ENCODE peak calls at places on chromosomes 13 and 19, in five cellular contexts. One of them, this sample, is unnamed.

GRCh38 chr19:8489591-8490394 is 12.6 kb downstream of the PRAM1 start:
- DNase-seq in A549: no peak
- DNase-seq in WERI-Rb-1: no peak
- DNase-seq in epithelial cell of esophagus: peak; percentile 90
- DNase-seq in GM12865: no peak
- DNase-seq in this sample: no peak

GRCh38 chr19:2282062-2282861 is at the start of gene PEAK3:
- DNase-seq in A549: no peak
- DNase-seq in epithelial cell of esophagus: no peak
- DNase-seq in GM12865: peak; percentile 45
- DNase-seq in WERI-Rb-1: peak; percentile 44
- DNase-seq in this sample: peak; percentile 66

GRCh38 chr19:10719466-10719961 is 1.6 kb downstream of the DNM2 start:
- DNase-seq in epithelial cell of esophagus: no peak
- DNase-seq in A549: no peak
- DNase-seq in WERI-Rb-1: no peak
- DNase-seq in GM12865: no peak
- DNase-seq in this sample: no peak

GRCh38 chr19:47693489-47693888 is 19.7 kb upstream of the EHD2 start:
- DNase-seq in epithelial cell of esophagus: no peak
- DNase-seq in A549: no peak
- DNase-seq in GM12865: no peak
- DNase-seq in WERI-Rb-1: no peak
- DNase-seq in this sample: no peak

GRCh38 chr13:78608254-78608704 is 4.9 kb upstream of the POU4F1 start:
- DNase-seq in GM12865: no peak
- DNase-seq in A549: no peak
- DNase-seq in epithelial cell of esophagus: no peak
- DNase-seq in WERI-Rb-1: no peak
- DNase-seq in this sample: no peak

GRCh38 chr13:28636078-28636477 is 22.9 kb upstream of the POMP start:
- DNase-seq in A549: no peak
- DNase-seq in epithelial cell of esophagus: no peak
- DNase-seq in GM12865: no peak
- DNase-seq in WERI-Rb-1: no peak
- DNase-seq in this sample: no peak

GRCh38 chr13:31081316-31081715 is 80.4 kb downstream of the HSPH1 start:
- DNase-seq in epithelial cell of esophagus: no peak
- DNase-seq in GM12865: peak; percentile 70
- DNase-seq in A549: no peak
- DNase-seq in WERI-Rb-1: no peak
- DNase-seq in this sample: no peak

GRCh38 chr13:47661076-47661475 is 340.0 kb downstream of the SUCLA2 start:
- DNase-seq in epithelial cell of esophagus: peak; percentile 35
- DNase-seq in GM12865: no peak
- DNase-seq in WERI-Rb-1: no peak
- DNase-seq in A549: no peak
- DNase-seq in this sample: no peak

GRCh38 chr13:24050796-24051715 is 109.5 kb upstream of the SPATA13 start:
- DNase-seq in WERI-Rb-1: no peak
- DNase-seq in A549: no peak
- DNase-seq in epithelial cell of esophagus: peak; percentile 45
- DNase-seq in GM12865: no peak
- DNase-seq in this sample: no peak

GRCh38 chr13:23505007-23505406 is 65.2 kb upstream of the TNFRSF19 start:
- DNase-seq in epithelial cell of esophagus: peak; percentile 12
- DNase-seq in A549: no peak
- DNase-seq in GM12865: no peak
- DNase-seq in WERI-Rb-1: no peak
- DNase-seq in this sample: no peak

GRCh38 chr19:18086590-18087138 is at the start of gene IL12RB1:
- DNase-seq in GM12865: peak; percentile 76
- DNase-seq in epithelial cell of esophagus: no peak
- DNase-seq in A549: no peak
- DNase-seq in WERI-Rb-1: no peak
- DNase-seq in this sample: peak; percentile 66

GRCh38 chr19:41877490-41877876 is 404 bp downstream of the CD79A start:
- DNase-seq in epithelial cell of esophagus: no peak
- DNase-seq in WERI-Rb-1: no peak
- DNase-seq in GM12865: peak; percentile 79
- DNase-seq in A549: no peak
- DNase-seq in this sample: no peak

GRCh38 chr19:42542791-42543190 is 14.5 kb upstream of the CEACAM1 start:
- DNase-seq in A549: no peak
- DNase-seq in WERI-Rb-1: no peak
- DNase-seq in epithelial cell of esophagus: no peak
- DNase-seq in GM12865: no peak
- DNase-seq in this sample: no peak

GRCh38 chr13:29852464-29853054 is 2.1 kb upstream of the UBL3 start:
- DNase-seq in WERI-Rb-1: no peak
- DNase-seq in A549: no peak
- DNase-seq in GM12865: no peak
- DNase-seq in epithelial cell of esophagus: no peak
- DNase-seq in this sample: no peak

GRCh38 chr13:75258159-75258782 is 223.7 kb downstream of the TBC1D4 start:
- DNase-seq in epithelial cell of esophagus: peak; percentile 69
- DNase-seq in A549: peak; percentile 33
- DNase-seq in WERI-Rb-1: no peak
- DNase-seq in GM12865: peak; percentile 5
- DNase-seq in this sample: no peak

GRCh38 chr19:36401475-36401874 is 17.0 kb downstream of the ZFP82 start:
- DNase-seq in epithelial cell of esophagus: no peak
- DNase-seq in GM12865: peak; percentile 18
- DNase-seq in A549: no peak
- DNase-seq in WERI-Rb-1: no peak
- DNase-seq in this sample: no peak

GRCh38 chr19:38952395-38953165 is 21.8 kb downstream of the MRPS12 start:
- DNase-seq in epithelial cell of esophagus: peak; percentile 42
- DNase-seq in WERI-Rb-1: no peak
- DNase-seq in GM12865: peak; percentile 77
- DNase-seq in A549: peak; percentile 78
- DNase-seq in this sample: peak; percentile 72

GRCh38 chr19:56079609-56080008 is 41.5 kb downstream of the ZNF787 start:
- DNase-seq in epithelial cell of esophagus: no peak
- DNase-seq in WERI-Rb-1: no peak
- DNase-seq in A549: no peak
- DNase-seq in GM12865: no peak
- DNase-seq in this sample: peak; percentile 17

GRCh38 chr19:461664-462551 is 1.1 kb upstream of the SHC2 start:
- DNase-seq in GM12865: no peak
- DNase-seq in WERI-Rb-1: peak; percentile 91
- DNase-seq in A549: no peak
- DNase-seq in epithelial cell of esophagus: no peak
- DNase-seq in this sample: no peak

GRCh38 chr13:48131481-48131992 is 36.6 kb upstream of the MED4 start:
- DNase-seq in A549: no peak
- DNase-seq in WERI-Rb-1: no peak
- DNase-seq in GM12865: no peak
- DNase-seq in epithelial cell of esophagus: peak; percentile 68
- DNase-seq in this sample: no peak

GRCh38 chr19:3482507-3483225 is 575 bp downstream of the SMIM44 start:
- DNase-seq in GM12865: no peak
- DNase-seq in WERI-Rb-1: peak; percentile 52
- DNase-seq in epithelial cell of esophagus: no peak
- DNase-seq in A549: no peak
- DNase-seq in this sample: no peak

GRCh38 chr19:38394488-38394887 is 6.0 kb downstream of the SPRED3 start:
- DNase-seq in WERI-Rb-1: no peak
- DNase-seq in A549: no peak
- DNase-seq in GM12865: peak; percentile 38
- DNase-seq in epithelial cell of esophagus: peak; percentile 57
- DNase-seq in this sample: peak; percentile 59

GRCh38 chr13:99197257-99197651 is 3.4 kb upstream of the UBAC2 start:
- DNase-seq in A549: no peak
- DNase-seq in epithelial cell of esophagus: no peak
- DNase-seq in GM12865: no peak
- DNase-seq in WERI-Rb-1: no peak
- DNase-seq in this sample: no peak

GRCh38 chr13:99193152-99193551 is 7.5 kb upstream of the UBAC2 start:
- DNase-seq in WERI-Rb-1: no peak
- DNase-seq in A549: no peak
- DNase-seq in epithelial cell of esophagus: no peak
- DNase-seq in GM12865: no peak
- DNase-seq in this sample: no peak

GRCh38 chr13:99198630-99199029 is 2.0 kb upstream of the UBAC2 start:
- DNase-seq in A549: no peak
- DNase-seq in epithelial cell of esophagus: peak; percentile 80
- DNase-seq in WERI-Rb-1: no peak
- DNase-seq in GM12865: no peak
- DNase-seq in this sample: no peak

GRCh38 chr13:99199541-99200432 is 867 bp upstream of the UBAC2 start:
- DNase-seq in A549: no peak
- DNase-seq in GM12865: no peak
- DNase-seq in WERI-Rb-1: no peak
- DNase-seq in epithelial cell of esophagus: no peak
- DNase-seq in this sample: peak; percentile 42

DNA sequence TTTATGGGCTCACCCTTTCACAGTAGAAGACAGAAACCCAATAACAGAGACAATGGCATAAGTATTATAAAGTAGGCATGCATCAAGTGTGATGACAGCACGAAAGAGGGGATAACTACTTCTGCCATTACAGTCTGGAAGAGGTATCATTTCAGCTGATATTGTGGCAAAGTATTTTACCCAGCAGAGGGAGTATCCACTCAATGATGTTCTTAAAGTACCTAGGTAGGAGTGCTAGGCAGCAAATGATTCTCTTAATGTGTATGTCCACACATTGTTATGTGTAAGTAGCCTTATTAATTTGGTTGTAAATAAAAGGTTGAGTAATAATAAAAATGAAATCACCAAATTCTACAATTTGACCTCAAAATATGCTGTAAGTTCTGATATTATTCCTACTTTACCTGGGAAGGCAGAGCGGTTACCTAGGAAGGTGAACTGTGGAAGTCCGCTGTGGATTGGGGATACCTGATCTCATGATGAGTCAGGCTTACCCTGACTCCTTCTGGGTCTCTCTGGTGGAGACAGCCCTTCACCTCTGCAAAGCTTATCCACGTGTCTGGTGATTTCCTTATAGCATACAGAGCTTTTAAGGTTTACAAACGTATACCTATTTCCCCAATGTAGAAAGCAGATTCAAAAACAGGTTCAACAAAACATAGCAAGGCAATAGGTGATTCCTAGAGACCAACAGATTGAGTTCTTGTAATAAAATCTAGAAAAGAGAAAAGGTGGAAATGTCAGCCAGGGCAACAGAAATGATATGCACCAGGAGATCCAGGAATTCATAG is 4.0 kb upstream of the UBAC2 start:
- DNase-seq in GM12865: peak; percentile 35
- DNase-seq in A549: no peak
- DNase-seq in WERI-Rb-1: no peak
- DNase-seq in epithelial cell of esophagus: peak; percentile 66
- DNase-seq in this sample: no peak
- TF ChIP-seq CTCF in GM12865: peak; percentile 10
- TF ChIP-seq CTCF in A549: no peak
- TF ChIP-seq CTCF in WERI-Rb-1: peak; percentile 8
- TF ChIP-seq CTCF in epithelial cell of esophagus: peak; percentile 31
- TF ChIP-seq CTCF in this sample: peak; percentile 38

GRCh38 chr19:46372901-46373572 is 26.1 kb downstream of the PPP5C start:
- DNase-seq in A549: peak; percentile 84
- DNase-seq in epithelial cell of esophagus: peak; percentile 94
- DNase-seq in GM12865: no peak
- DNase-seq in WERI-Rb-1: peak; percentile 33
- DNase-seq in this sample: no peak
- TF ChIP-seq CTCF in A549: peak; percentile 54
- TF ChIP-seq CTCF in epithelial cell of esophagus: peak; percentile 55
- TF ChIP-seq CTCF in GM12865: no peak
- TF ChIP-seq CTCF in WERI-Rb-1: peak; percentile 42
- TF ChIP-seq CTCF in this sample: no peak

GRCh38 chr19:44748426-44749254 is at the start of gene BCL3:
- DNase-seq in WERI-Rb-1: peak; percentile 34
- DNase-seq in GM12865: peak; percentile 81
- DNase-seq in A549: peak; percentile 89
- DNase-seq in epithelial cell of esophagus: peak; percentile 72
- DNase-seq in this sample: peak; percentile 83

GRCh38 chr19:44750713-44751112 is 2.2 kb downstream of the BCL3 start:
- DNase-seq in A549: peak; percentile 20
- DNase-seq in WERI-Rb-1: no peak
- DNase-seq in GM12865: no peak
- DNase-seq in epithelial cell of esophagus: no peak
- DNase-seq in this sample: no peak

GRCh38 chr19:44749994-44750393 is 1.5 kb downstream of the BCL3 start:
- DNase-seq in GM12865: no peak
- DNase-seq in A549: peak; percentile 45
- DNase-seq in epithelial cell of esophagus: no peak
- DNase-seq in WERI-Rb-1: no peak
- DNase-seq in this sample: no peak

GRCh38 chr19:44747739-44748425 is 626 bp upstream of the BCL3 start:
- DNase-seq in A549: peak; percentile 92
- DNase-seq in GM12865: no peak
- DNase-seq in WERI-Rb-1: no peak
- DNase-seq in epithelial cell of esophagus: no peak
- DNase-seq in this sample: no peak

GRCh38 chr19:44749318-44749717 is 810 bp downstream of the BCL3 start:
- DNase-seq in GM12865: no peak
- DNase-seq in WERI-Rb-1: no peak
- DNase-seq in A549: no peak
- DNase-seq in epithelial cell of esophagus: no peak
- DNase-seq in this sample: no peak
- TF ChIP-seq CTCF in GM12865: no peak
- TF ChIP-seq CTCF in WERI-Rb-1: no peak
- TF ChIP-seq CTCF in A549: no peak
- TF ChIP-seq CTCF in epithelial cell of esophagus: no peak
- TF ChIP-seq CTCF in this sample: no peak

GRCh38 chr13:105442040-105442439 is 1093.4 kb downstream of the EFNB2 start:
- DNase-seq in epithelial cell of esophagus: peak; percentile 41
- DNase-seq in GM12865: no peak
- DNase-seq in A549: no peak
- DNase-seq in WERI-Rb-1: no peak
- DNase-seq in this sample: no peak

GRCh38 chr13:105445793-105446192 is 1089.7 kb downstream of the EFNB2 start:
- DNase-seq in WERI-Rb-1: no peak
- DNase-seq in GM12865: no peak
- DNase-seq in A549: no peak
- DNase-seq in epithelial cell of esophagus: no peak
- DNase-seq in this sample: no peak

GRCh38 chr13:105450784-105451183 is 1084.7 kb downstream of the EFNB2 start:
- DNase-seq in epithelial cell of esophagus: no peak
- DNase-seq in GM12865: no peak
- DNase-seq in A549: no peak
- DNase-seq in WERI-Rb-1: no peak
- DNase-seq in this sample: no peak

GRCh38 chr13:105442941-105443340 is 1092.5 kb downstream of the EFNB2 start:
- DNase-seq in GM12865: no peak
- DNase-seq in epithelial cell of esophagus: peak; percentile 99
- DNase-seq in A549: peak; percentile 87
- DNase-seq in WERI-Rb-1: no peak
- DNase-seq in this sample: no peak

DNA sequence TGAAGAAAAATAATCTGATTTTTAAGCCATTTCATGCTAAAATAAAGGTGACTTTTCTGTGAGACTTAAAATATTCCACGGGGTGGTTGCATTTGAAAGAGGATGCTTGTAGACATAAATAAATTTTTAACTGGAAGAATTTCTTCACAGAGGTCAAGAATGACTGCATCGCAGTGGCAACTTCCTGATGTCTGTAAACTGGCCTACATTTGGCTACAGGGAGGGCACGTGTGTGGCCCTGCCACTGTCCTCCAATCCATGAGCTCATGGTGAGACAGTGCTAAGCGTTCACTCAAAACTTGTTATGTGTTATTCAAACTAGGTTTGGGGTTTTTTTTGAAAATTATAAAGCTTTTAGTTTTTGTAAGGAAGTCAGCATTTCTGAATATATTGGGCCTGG is 1089.3 kb downstream of the EFNB2 start:
- DNase-seq in A549: peak; percentile 9
- DNase-seq in epithelial cell of esophagus: no peak
- DNase-seq in GM12865: no peak
- DNase-seq in WERI-Rb-1: no peak
- DNase-seq in this sample: no peak
- TF ChIP-seq CTCF in A549: no peak
- TF ChIP-seq CTCF in epithelial cell of esophagus: no peak
- TF ChIP-seq CTCF in GM12865: no peak
- TF ChIP-seq CTCF in WERI-Rb-1: no peak
- TF ChIP-seq CTCF in this sample: no peak

This sample was measured in GM10248.